ENCODE peak calls at places on chromosomes 2 and 18, in five cellular contexts. One of them, this sample, is unnamed.

GRCh38 chr2:36780231-36780808 is 83.8 kb downstream of the VIT start:
- DNase-seq in HEK293T: peak
- DNase-seq in naive thymus-derived CD4-positive, alpha-beta T cell: peak
- DNase-seq in activated CD8-positive, alpha-beta memory T cell treated with anti-CD3 and anti-CD28 coated beads, Interleukin-2, amount 10 ng/mL, durations not matched to agents 7 days and 5 days: no peak
- DNase-seq in Calu3: peak
- DNase-seq in this sample: peak

GRCh38 chr2:155372969-155373368 is 674.5 kb downstream of the KCNJ3 start:
- DNase-seq in HEK293T: no peak
- DNase-seq in naive thymus-derived CD4-positive, alpha-beta T cell: no peak
- DNase-seq in activated CD8-positive, alpha-beta memory T cell treated with anti-CD3 and anti-CD28 coated beads, Interleukin-2, amount 10 ng/mL, durations not matched to agents 7 days and 5 days: no peak
- DNase-seq in Calu3: no peak
- DNase-seq in this sample: peak

GRCh38 chr2:170996316-170996715 is 67.3 kb downstream of the GORASP2 start:
- DNase-seq in HEK293T: no peak
- DNase-seq in naive thymus-derived CD4-positive, alpha-beta T cell: no peak
- DNase-seq in activated CD8-positive, alpha-beta memory T cell treated with anti-CD3 and anti-CD28 coated beads, Interleukin-2, amount 10 ng/mL, durations not matched to agents 7 days and 5 days: no peak
- DNase-seq in Calu3: no peak
- DNase-seq in this sample: no peak

GRCh38 chr2:8609357-8609804 is 72.5 kb upstream of the ID2 start:
- DNase-seq in HEK293T: no peak
- DNase-seq in naive thymus-derived CD4-positive, alpha-beta T cell: no peak
- DNase-seq in activated CD8-positive, alpha-beta memory T cell treated with anti-CD3 and anti-CD28 coated beads, Interleukin-2, amount 10 ng/mL, durations not matched to agents 7 days and 5 days: no peak
- DNase-seq in Calu3: no peak
- DNase-seq in this sample: peak

GRCh38 chr2:37809525-37809924 is 115.6 kb upstream of the RMDN2 start:
- DNase-seq in HEK293T: peak
- DNase-seq in naive thymus-derived CD4-positive, alpha-beta T cell: no peak
- DNase-seq in activated CD8-positive, alpha-beta memory T cell treated with anti-CD3 and anti-CD28 coated beads, Interleukin-2, amount 10 ng/mL, durations not matched to agents 7 days and 5 days: no peak
- DNase-seq in Calu3: peak
- DNase-seq in this sample: peak

GRCh38 chr2:241161646-241162281 is 11.5 kb downstream of the PPP1R7 start:
- DNase-seq in HEK293T: no peak
- DNase-seq in naive thymus-derived CD4-positive, alpha-beta T cell: no peak
- DNase-seq in activated CD8-positive, alpha-beta memory T cell treated with anti-CD3 and anti-CD28 coated beads, Interleukin-2, amount 10 ng/mL, durations not matched to agents 7 days and 5 days: no peak
- DNase-seq in Calu3: no peak
- DNase-seq in this sample: no peak

GRCh38 chr2:71614976-71615768 is 161.8 kb downstream of the DYSF start:
- DNase-seq in HEK293T: no peak
- DNase-seq in naive thymus-derived CD4-positive, alpha-beta T cell: no peak
- DNase-seq in activated CD8-positive, alpha-beta memory T cell treated with anti-CD3 and anti-CD28 coated beads, Interleukin-2, amount 10 ng/mL, durations not matched to agents 7 days and 5 days: no peak
- DNase-seq in Calu3: no peak
- DNase-seq in this sample: no peak

GRCh38 chr2:86223682-86224560 is 24.7 kb downstream of the MRPL35 start:
- DNase-seq in HEK293T: no peak
- DNase-seq in naive thymus-derived CD4-positive, alpha-beta T cell: no peak
- DNase-seq in activated CD8-positive, alpha-beta memory T cell treated with anti-CD3 and anti-CD28 coated beads, Interleukin-2, amount 10 ng/mL, durations not matched to agents 7 days and 5 days: no peak
- DNase-seq in Calu3: no peak
- DNase-seq in this sample: no peak

GRCh38 chr2:217045725-217046475 is 186.0 kb upstream of the TNP1 start:
- DNase-seq in HEK293T: no peak
- DNase-seq in naive thymus-derived CD4-positive, alpha-beta T cell: no peak
- DNase-seq in activated CD8-positive, alpha-beta memory T cell treated with anti-CD3 and anti-CD28 coated beads, Interleukin-2, amount 10 ng/mL, durations not matched to agents 7 days and 5 days: no peak
- DNase-seq in Calu3: no peak
- DNase-seq in this sample: no peak

GRCh38 chr18:11066038-11066437 is 83.3 kb downstream of the PIEZO2 start:
- DNase-seq in HEK293T: no peak
- DNase-seq in naive thymus-derived CD4-positive, alpha-beta T cell: no peak
- DNase-seq in activated CD8-positive, alpha-beta memory T cell treated with anti-CD3 and anti-CD28 coated beads, Interleukin-2, amount 10 ng/mL, durations not matched to agents 7 days and 5 days: no peak
- DNase-seq in Calu3: no peak
- DNase-seq in this sample: peak

GRCh38 chr2:60334610-60335009 is 218.8 kb downstream of the BCL11A start:
- DNase-seq in HEK293T: no peak
- DNase-seq in naive thymus-derived CD4-positive, alpha-beta T cell: no peak
- DNase-seq in activated CD8-positive, alpha-beta memory T cell treated with anti-CD3 and anti-CD28 coated beads, Interleukin-2, amount 10 ng/mL, durations not matched to agents 7 days and 5 days: no peak
- DNase-seq in Calu3: no peak
- DNase-seq in this sample: no peak

GRCh38 chr2:160209457-160209856 is 9.4 kb upstream of the ITGB6 start:
- DNase-seq in HEK293T: no peak
- DNase-seq in naive thymus-derived CD4-positive, alpha-beta T cell: no peak
- DNase-seq in activated CD8-positive, alpha-beta memory T cell treated with anti-CD3 and anti-CD28 coated beads, Interleukin-2, amount 10 ng/mL, durations not matched to agents 7 days and 5 days: no peak
- DNase-seq in Calu3: no peak
- DNase-seq in this sample: no peak

GRCh38 chr18:55830490-55830889 is 242.5 kb upstream of the TCF4 start:
- DNase-seq in HEK293T: no peak
- DNase-seq in naive thymus-derived CD4-positive, alpha-beta T cell: no peak
- DNase-seq in activated CD8-positive, alpha-beta memory T cell treated with anti-CD3 and anti-CD28 coated beads, Interleukin-2, amount 10 ng/mL, durations not matched to agents 7 days and 5 days: no peak
- DNase-seq in Calu3: no peak
- DNase-seq in this sample: peak

GRCh38 chr2:188477564-188478086 is 186.0 kb downstream of the GULP1 start:
- DNase-seq in HEK293T: no peak
- DNase-seq in naive thymus-derived CD4-positive, alpha-beta T cell: no peak
- DNase-seq in activated CD8-positive, alpha-beta memory T cell treated with anti-CD3 and anti-CD28 coated beads, Interleukin-2, amount 10 ng/mL, durations not matched to agents 7 days and 5 days: no peak
- DNase-seq in Calu3: no peak
- DNase-seq in this sample: no peak

GRCh38 chr2:54803783-54804758 is 80.6 kb downstream of the EML6 start:
- DNase-seq in HEK293T: no peak
- DNase-seq in naive thymus-derived CD4-positive, alpha-beta T cell: no peak
- DNase-seq in activated CD8-positive, alpha-beta memory T cell treated with anti-CD3 and anti-CD28 coated beads, Interleukin-2, amount 10 ng/mL, durations not matched to agents 7 days and 5 days: no peak
- DNase-seq in Calu3: no peak
- DNase-seq in this sample: no peak

GRCh38 chr2:102258386-102259074 is 52.8 kb upstream of the IL1RL1 start:
- DNase-seq in HEK293T: no peak
- DNase-seq in naive thymus-derived CD4-positive, alpha-beta T cell: no peak
- DNase-seq in activated CD8-positive, alpha-beta memory T cell treated with anti-CD3 and anti-CD28 coated beads, Interleukin-2, amount 10 ng/mL, durations not matched to agents 7 days and 5 days: peak
- DNase-seq in Calu3: peak
- DNase-seq in this sample: no peak

GRCh38 chr2:21966139-21966538 is 842.4 kb downstream of the TDRD15 start:
- DNase-seq in HEK293T: no peak
- DNase-seq in naive thymus-derived CD4-positive, alpha-beta T cell: no peak
- DNase-seq in activated CD8-positive, alpha-beta memory T cell treated with anti-CD3 and anti-CD28 coated beads, Interleukin-2, amount 10 ng/mL, durations not matched to agents 7 days and 5 days: no peak
- DNase-seq in Calu3: no peak
- DNase-seq in this sample: no peak

GRCh38 chr18:36757081-36757480 is 71.7 kb downstream of the TPGS2 start:
- DNase-seq in HEK293T: peak
- DNase-seq in naive thymus-derived CD4-positive, alpha-beta T cell: no peak
- DNase-seq in activated CD8-positive, alpha-beta memory T cell treated with anti-CD3 and anti-CD28 coated beads, Interleukin-2, amount 10 ng/mL, durations not matched to agents 7 days and 5 days: no peak
- DNase-seq in Calu3: peak
- DNase-seq in this sample: peak

GRCh38 chr2:24491626-24492282 is 700 bp downstream of the NCOA1 start:
- DNase-seq in HEK293T: peak
- DNase-seq in naive thymus-derived CD4-positive, alpha-beta T cell: peak
- DNase-seq in activated CD8-positive, alpha-beta memory T cell treated with anti-CD3 and anti-CD28 coated beads, Interleukin-2, amount 10 ng/mL, durations not matched to agents 7 days and 5 days: peak
- DNase-seq in Calu3: peak
- DNase-seq in this sample: peak

GRCh38 chr18:48023334-48024008 is 93.0 kb upstream of the SMAD2 start:
- DNase-seq in HEK293T: peak
- DNase-seq in naive thymus-derived CD4-positive, alpha-beta T cell: no peak
- DNase-seq in activated CD8-positive, alpha-beta memory T cell treated with anti-CD3 and anti-CD28 coated beads, Interleukin-2, amount 10 ng/mL, durations not matched to agents 7 days and 5 days: no peak
- DNase-seq in Calu3: peak
- DNase-seq in this sample: peak

GRCh38 chr18:74353169-74353775 is 37.6 kb downstream of the C18orf63 start:
- DNase-seq in HEK293T: peak
- DNase-seq in naive thymus-derived CD4-positive, alpha-beta T cell: peak
- DNase-seq in activated CD8-positive, alpha-beta memory T cell treated with anti-CD3 and anti-CD28 coated beads, Interleukin-2, amount 10 ng/mL, durations not matched to agents 7 days and 5 days: peak
- DNase-seq in Calu3: peak
- DNase-seq in this sample: peak

GRCh38 chr18:41982942-41983660 is 28.1 kb downstream of the PIK3C3 start:
- DNase-seq in HEK293T: no peak
- DNase-seq in naive thymus-derived CD4-positive, alpha-beta T cell: no peak
- DNase-seq in activated CD8-positive, alpha-beta memory T cell treated with anti-CD3 and anti-CD28 coated beads, Interleukin-2, amount 10 ng/mL, durations not matched to agents 7 days and 5 days: no peak
- DNase-seq in Calu3: no peak
- DNase-seq in this sample: no peak

GRCh38 chr18:62493033-62493862 is 29.6 kb upstream of the ZCCHC2 start:
- DNase-seq in HEK293T: no peak
- DNase-seq in naive thymus-derived CD4-positive, alpha-beta T cell: no peak
- DNase-seq in activated CD8-positive, alpha-beta memory T cell treated with anti-CD3 and anti-CD28 coated beads, Interleukin-2, amount 10 ng/mL, durations not matched to agents 7 days and 5 days: no peak
- DNase-seq in Calu3: no peak
- DNase-seq in this sample: no peak

GRCh38 chr18:3511980-3512379 is 62.0 kb downstream of the TGIF1 start:
- DNase-seq in HEK293T: no peak
- DNase-seq in naive thymus-derived CD4-positive, alpha-beta T cell: no peak
- DNase-seq in activated CD8-positive, alpha-beta memory T cell treated with anti-CD3 and anti-CD28 coated beads, Interleukin-2, amount 10 ng/mL, durations not matched to agents 7 days and 5 days: peak
- DNase-seq in Calu3: peak
- DNase-seq in this sample: no peak

GRCh38 chr2:118202707-118203303 is 114.5 kb downstream of the INSIG2 start:
- DNase-seq in HEK293T: peak
- DNase-seq in naive thymus-derived CD4-positive, alpha-beta T cell: no peak
- DNase-seq in activated CD8-positive, alpha-beta memory T cell treated with anti-CD3 and anti-CD28 coated beads, Interleukin-2, amount 10 ng/mL, durations not matched to agents 7 days and 5 days: peak
- DNase-seq in Calu3: peak
- DNase-seq in this sample: peak

GRCh38 chr2:72037322-72037721 is 110.3 kb downstream of the CYP26B1 start:
- DNase-seq in HEK293T: peak
- DNase-seq in naive thymus-derived CD4-positive, alpha-beta T cell: no peak
- DNase-seq in activated CD8-positive, alpha-beta memory T cell treated with anti-CD3 and anti-CD28 coated beads, Interleukin-2, amount 10 ng/mL, durations not matched to agents 7 days and 5 days: no peak
- DNase-seq in Calu3: no peak
- DNase-seq in this sample: no peak

GRCh38 chr18:3321133-3321812 is 59.3 kb downstream of the MYL12B start:
- DNase-seq in HEK293T: no peak
- DNase-seq in naive thymus-derived CD4-positive, alpha-beta T cell: no peak
- DNase-seq in activated CD8-positive, alpha-beta memory T cell treated with anti-CD3 and anti-CD28 coated beads, Interleukin-2, amount 10 ng/mL, durations not matched to agents 7 days and 5 days: no peak
- DNase-seq in Calu3: peak
- DNase-seq in this sample: no peak

GRCh38 chr18:49561377-49562193 is at the start of gene LIPG:
- DNase-seq in HEK293T: peak
- DNase-seq in naive thymus-derived CD4-positive, alpha-beta T cell: peak
- DNase-seq in activated CD8-positive, alpha-beta memory T cell treated with anti-CD3 and anti-CD28 coated beads, Interleukin-2, amount 10 ng/mL, durations not matched to agents 7 days and 5 days: peak
- DNase-seq in Calu3: peak
- DNase-seq in this sample: peak

GRCh38 chr18:60649107-60649506 is 276.5 kb upstream of the MC4R start:
- DNase-seq in HEK293T: no peak
- DNase-seq in naive thymus-derived CD4-positive, alpha-beta T cell: no peak
- DNase-seq in activated CD8-positive, alpha-beta memory T cell treated with anti-CD3 and anti-CD28 coated beads, Interleukin-2, amount 10 ng/mL, durations not matched to agents 7 days and 5 days: no peak
- DNase-seq in Calu3: no peak
- DNase-seq in this sample: no peak

GRCh38 chr2:161046876-161047275 is 113.4 kb upstream of the TANK start:
- DNase-seq in HEK293T: no peak
- DNase-seq in naive thymus-derived CD4-positive, alpha-beta T cell: no peak
- DNase-seq in activated CD8-positive, alpha-beta memory T cell treated with anti-CD3 and anti-CD28 coated beads, Interleukin-2, amount 10 ng/mL, durations not matched to agents 7 days and 5 days: no peak
- DNase-seq in Calu3: no peak
- DNase-seq in this sample: no peak

GRCh38 chr2:99801304-99801909 is 311.6 kb upstream of the REV1 start:
- DNase-seq in HEK293T: no peak
- DNase-seq in naive thymus-derived CD4-positive, alpha-beta T cell: no peak
- DNase-seq in activated CD8-positive, alpha-beta memory T cell treated with anti-CD3 and anti-CD28 coated beads, Interleukin-2, amount 10 ng/mL, durations not matched to agents 7 days and 5 days: no peak
- DNase-seq in Calu3: no peak
- DNase-seq in this sample: no peak

GRCh38 chr18:44733754-44734465 is 53.2 kb downstream of the SETBP1 start:
- DNase-seq in HEK293T: no peak
- DNase-seq in naive thymus-derived CD4-positive, alpha-beta T cell: no peak
- DNase-seq in activated CD8-positive, alpha-beta memory T cell treated with anti-CD3 and anti-CD28 coated beads, Interleukin-2, amount 10 ng/mL, durations not matched to agents 7 days and 5 days: no peak
- DNase-seq in Calu3: no peak
- DNase-seq in this sample: no peak

GRCh38 chr2:224127871-224128501 is 88.9 kb upstream of the SERPINE2 start:
- DNase-seq in HEK293T: no peak
- DNase-seq in naive thymus-derived CD4-positive, alpha-beta T cell: no peak
- DNase-seq in activated CD8-positive, alpha-beta memory T cell treated with anti-CD3 and anti-CD28 coated beads, Interleukin-2, amount 10 ng/mL, durations not matched to agents 7 days and 5 days: no peak
- DNase-seq in Calu3: no peak
- DNase-seq in this sample: no peak

GRCh38 chr2:198763793-198764192 is 693.9 kb downstream of the SATB2 start:
- DNase-seq in HEK293T: no peak
- DNase-seq in naive thymus-derived CD4-positive, alpha-beta T cell: no peak
- DNase-seq in activated CD8-positive, alpha-beta memory T cell treated with anti-CD3 and anti-CD28 coated beads, Interleukin-2, amount 10 ng/mL, durations not matched to agents 7 days and 5 days: no peak
- DNase-seq in Calu3: no peak
- DNase-seq in this sample: no peak

GRCh38 chr2:83221258-83221657 is 1237.8 kb downstream of the SUCLG1 start:
- DNase-seq in HEK293T: no peak
- DNase-seq in naive thymus-derived CD4-positive, alpha-beta T cell: no peak
- DNase-seq in activated CD8-positive, alpha-beta memory T cell treated with anti-CD3 and anti-CD28 coated beads, Interleukin-2, amount 10 ng/mL, durations not matched to agents 7 days and 5 days: no peak
- DNase-seq in Calu3: no peak
- DNase-seq in this sample: no peak

GRCh38 chr18:73923866-73924265 is 223.8 kb downstream of the FBXO15 start:
- DNase-seq in HEK293T: no peak
- DNase-seq in naive thymus-derived CD4-positive, alpha-beta T cell: no peak
- DNase-seq in activated CD8-positive, alpha-beta memory T cell treated with anti-CD3 and anti-CD28 coated beads, Interleukin-2, amount 10 ng/mL, durations not matched to agents 7 days and 5 days: no peak
- DNase-seq in Calu3: no peak
- DNase-seq in this sample: no peak

GRCh38 chr2:237702439-237703397 is 75.3 kb downstream of the LRRFIP1 start:
- DNase-seq in HEK293T: no peak
- DNase-seq in naive thymus-derived CD4-positive, alpha-beta T cell: no peak
- DNase-seq in activated CD8-positive, alpha-beta memory T cell treated with anti-CD3 and anti-CD28 coated beads, Interleukin-2, amount 10 ng/mL, durations not matched to agents 7 days and 5 days: peak
- DNase-seq in Calu3: peak
- DNase-seq in this sample: peak

GRCh38 chr2:30611572-30611971 is 164.5 kb downstream of the LCLAT1 start:
- DNase-seq in HEK293T: no peak
- DNase-seq in naive thymus-derived CD4-positive, alpha-beta T cell: no peak
- DNase-seq in activated CD8-positive, alpha-beta memory T cell treated with anti-CD3 and anti-CD28 coated beads, Interleukin-2, amount 10 ng/mL, durations not matched to agents 7 days and 5 days: no peak
- DNase-seq in Calu3: no peak
- DNase-seq in this sample: no peak

This sample was measured in GM23338.